ENCODE peak calls at places on chromosomes 11 and 22, in four cellular contexts. V is left colon; Y is transverse colon; X is stimulated activated CD8-positive, alpha-beta memory T cell treated with anti-CD3 and anti-CD28 coated beads, Interleukin-15, amount 100 ng/mL, for 24 hours. M is an unnamed sample.

GRCh38 chr22:48536691-48537591 is 1290.7 kb downstream of the BRD1 start:
- DNase-seq in Y (no peak), X (no peak), V (no peak), M (no peak)

GRCh38 chr22:49968313-49968830 is 7.8 kb downstream of the PIM3 start:
- DNase-seq in V (peak; percentile 29), Y (no peak), X (no peak), M (peak; percentile 10)

GRCh38 chr11:72430743-72431570 is 3.4 kb downstream of the CLPB start:
- DNase-seq in X (no peak), V (no peak), Y (no peak), M (peak; percentile 64)

GRCh38 chr11:115501895-115502589 is 2.2 kb downstream of the CADM1 start:
- DNase-seq in Y (no peak), V (no peak), X (no peak), M (peak; percentile 18)

GRCh38 chr11:108647701-108648527 is 17.0 kb upstream of the DDX10 start:
- DNase-seq in X (no peak), V (peak; percentile 47), Y (peak; percentile 71), M (peak; percentile 74)

GRCh38 chr11:2587132-2587930 is 112.5 kb downstream of the KCNQ1OT1 start:
- DNase-seq in V (peak; percentile 12), X (no peak), Y (peak; percentile 5), M (no peak)

GRCh38 chr11:78170413-78170812 is 18.0 kb downstream of the KCTD21 start:
- DNase-seq in Y (no peak), X (no peak), V (no peak), M (no peak)

GRCh38 chr11:20162824-20163777 is 2.8 kb upstream of the DBX1 start:
- DNase-seq in V (no peak), Y (no peak), X (no peak), M (peak; percentile 15)

GRCh38 chr11:8988329-8989234 is 15.2 kb downstream of the NRIP3 start:
- DNase-seq in Y (no peak), X (no peak), V (no peak), M (no peak)

GRCh38 chr22:27983361-27983791 is 64.3 kb upstream of the PITPNB start:
- DNase-seq in V (no peak), Y (no peak), X (no peak), M (no peak)

GRCh38 chr11:17595526-17596309 is 48.7 kb downstream of the OTOG start:
- DNase-seq in V (peak; percentile 6), X (no peak), Y (no peak), M (peak; percentile 3)

GRCh38 chr11:103877221-103877620 is 159.2 kb upstream of the DDI1 start:
- DNase-seq in V (no peak), Y (no peak), X (no peak), M (no peak)